ENCODE peak calls at places on chromosomes 16 and 17, in ten cellular contexts. T, Q, X, S, P, V, K, I, N and M are unnamed samples.

GRCh38 chr16:78179666-78180065 is 80.2 kb downstream of the WWOX start:
- DNase-seq in T (no peak), Q (no peak), X (no peak), S (no peak), P (no peak), V (no peak), K (no peak), I (no peak), N (no peak), M (no peak)

GRCh38 chr17:10729334-10730193 is at the start of gene TMEM220:
- DNase-seq in T (peak; percentile 3), Q (peak; percentile 73), X (peak; percentile 82), S (peak; percentile 6), P (peak; percentile 57), V (no peak), K (peak; percentile 25), I (no peak), N (peak; percentile 73), M (no peak)

GRCh38 chr16:52578007-52578828 is 31.3 kb upstream of the TOX3 start:
- DNase-seq in T (no peak), Q (no peak), X (peak; percentile 50), S (no peak), P (no peak), V (no peak), K (no peak), I (no peak), N (no peak), M (no peak)

GRCh38 chr16:66687906-66688625 is 8.5 kb downstream of the CMTM4 start:
- DNase-seq in T (no peak), Q (no peak), X (no peak), S (no peak), P (no peak), V (no peak), K (no peak), I (no peak), N (no peak), M (no peak)

GRCh38 chr16:67451704-67452435 is 20.9 kb downstream of the HSD11B2 start:
- DNase-seq in T (no peak), Q (no peak), X (peak; percentile 66), S (no peak), P (no peak), V (no peak), K (no peak), I (no peak), N (no peak), M (no peak)

GRCh38 chr16:2152695-2153506 is 2.7 kb upstream of the TRAF7 start:
- DNase-seq in T (no peak), Q (no peak), X (peak; percentile 48), S (no peak), P (no peak), V (no peak), K (peak; percentile 37), I (no peak), N (no peak), M (peak; percentile 38)

GRCh38 chr16:57540387-57540786 is 2.1 kb upstream of the ADGRG5 start:
- DNase-seq in T (no peak), Q (no peak), X (peak; percentile 14), S (no peak), P (no peak), V (no peak), K (no peak), I (no peak), N (peak; percentile 1), M (no peak)

GRCh38 chr17:82170412-82170961 is 42.2 kb downstream of the CCDC57 start:
- DNase-seq in T (no peak), Q (no peak), X (no peak), S (no peak), P (no peak), V (no peak), K (no peak), I (no peak), N (no peak), M (no peak)

GRCh38 chr16:55171241-55171640 is 152.8 kb upstream of the IRX6 start:
- DNase-seq in T (no peak), Q (no peak), X (no peak), S (no peak), P (no peak), V (no peak), K (no peak), I (no peak), N (no peak), M (no peak)

GRCh38 chr16:25199457-25199856 is 17.3 kb upstream of the AQP8 start:
- DNase-seq in T (no peak), Q (no peak), X (no peak), S (no peak), P (no peak), V (no peak), K (no peak), I (no peak), N (no peak), M (no peak)

GRCh38 chr17:69729937-69730336 is 315.4 kb downstream of the MAP2K6 start:
- DNase-seq in T (peak; percentile 89), Q (no peak), X (no peak), S (no peak), P (no peak), V (no peak), K (no peak), I (no peak), N (no peak), M (peak; percentile 87)

GRCh38 chr16:13766334-13766733 is 153.6 kb upstream of the ERCC4 start:
- DNase-seq in T (no peak), Q (no peak), X (no peak), S (no peak), P (no peak), V (no peak), K (no peak), I (no peak), N (no peak), M (no peak)

GRCh38 chr16:48546774-48547173 is 63.2 kb downstream of the N4BP1 start:
- DNase-seq in T (no peak), Q (no peak), X (peak; percentile 43), S (no peak), P (no peak), V (no peak), K (no peak), I (no peak), N (no peak), M (no peak)

GRCh38 chr17:28416703-28417311 is 10.8 kb upstream of the SLC46A1 start:
- DNase-seq in T (peak; percentile 31), Q (no peak), X (peak; percentile 70), S (peak; percentile 35), P (no peak), V (peak; percentile 33), K (no peak), I (peak; percentile 38), N (peak; percentile 65), M (peak; percentile 51)

GRCh38 chr16:84746231-84746630 is 46.4 kb downstream of the USP10 start:
- DNase-seq in T (no peak), Q (no peak), X (no peak), S (no peak), P (no peak), V (no peak), K (no peak), I (no peak), N (no peak), M (no peak)

GRCh38 chr17:41824086-41824485 is 11.3 kb downstream of the FKBP10 start:
- DNase-seq in T (no peak), Q (no peak), X (no peak), S (no peak), P (no peak), V (no peak), K (no peak), I (no peak), N (no peak), M (no peak)

GRCh38 chr17:20206591-20206990 is 197.4 kb downstream of the SPECC1 start:
- DNase-seq in T (no peak), Q (no peak), X (no peak), S (no peak), P (no peak), V (no peak), K (no peak), I (no peak), N (no peak), M (peak; percentile 76)

GRCh38 chr17:42002792-42003301 is 14.4 kb downstream of the DNAJC7 start:
- DNase-seq in T (no peak), Q (no peak), X (no peak), S (no peak), P (no peak), V (no peak), K (no peak), I (no peak), N (no peak), M (no peak)